ENCODE peak calls at places on chromosomes 4 and X, in six cellular contexts. One of them, this sample, is unnamed.

GRCh38 chrX:15600745-15601144 is at the start of gene ACE2:
- DNase-seq in brain microvascular endothelial cell: no peak
- DNase-seq in CD4-positive, alpha-beta memory T cell: no peak
- DNase-seq in mucosa of descending colon: no peak
- DNase-seq in pancreas: no peak
- DNase-seq in fibroblast of lung: no peak
- DNase-seq in this sample: no peak

GRCh38 chr4:94880976-94881375 is 123.2 kb downstream of the BMPR1B start:
- DNase-seq in fibroblast of lung: peak
- DNase-seq in brain microvascular endothelial cell: no peak
- DNase-seq in CD4-positive, alpha-beta memory T cell: no peak
- DNase-seq in mucosa of descending colon: no peak
- DNase-seq in pancreas: no peak
- DNase-seq in this sample: peak

GRCh38 chrX:24341795-24342194 is 18.6 kb upstream of the SUPT20HL1 start:
- DNase-seq in pancreas: no peak
- DNase-seq in fibroblast of lung: no peak
- DNase-seq in mucosa of descending colon: no peak
- DNase-seq in brain microvascular endothelial cell: peak
- DNase-seq in CD4-positive, alpha-beta memory T cell: no peak
- DNase-seq in this sample: peak

GRCh38 chr4:8379771-8380170 is 60.8 kb downstream of the ACOX3 start:
- DNase-seq in mucosa of descending colon: no peak
- DNase-seq in pancreas: no peak
- DNase-seq in fibroblast of lung: no peak
- DNase-seq in CD4-positive, alpha-beta memory T cell: no peak
- DNase-seq in brain microvascular endothelial cell: no peak
- DNase-seq in this sample: no peak

GRCh38 chr4:84877051-84877833 is 89.2 kb downstream of the WDFY3 start:
- DNase-seq in pancreas: no peak
- DNase-seq in mucosa of descending colon: no peak
- DNase-seq in brain microvascular endothelial cell: peak
- DNase-seq in CD4-positive, alpha-beta memory T cell: no peak
- DNase-seq in fibroblast of lung: no peak
- DNase-seq in this sample: peak

GRCh38 chr4:111991163-111991562 is 154.1 kb upstream of the FAM241A start:
- DNase-seq in fibroblast of lung: no peak
- DNase-seq in mucosa of descending colon: no peak
- DNase-seq in pancreas: no peak
- DNase-seq in brain microvascular endothelial cell: no peak
- DNase-seq in CD4-positive, alpha-beta memory T cell: no peak
- DNase-seq in this sample: no peak

GRCh38 chrX:3052864-3053263 is 11.6 kb downstream of the ARSF start:
- DNase-seq in fibroblast of lung: no peak
- DNase-seq in brain microvascular endothelial cell: no peak
- DNase-seq in mucosa of descending colon: no peak
- DNase-seq in pancreas: no peak
- DNase-seq in CD4-positive, alpha-beta memory T cell: no peak
- DNase-seq in this sample: no peak

GRCh38 chr4:5784960-5785611 is 74.1 kb downstream of the EVC start:
- DNase-seq in mucosa of descending colon: no peak
- DNase-seq in fibroblast of lung: no peak
- DNase-seq in brain microvascular endothelial cell: no peak
- DNase-seq in CD4-positive, alpha-beta memory T cell: no peak
- DNase-seq in pancreas: no peak
- DNase-seq in this sample: no peak

GRCh38 chrX:153934473-153935325 is at the start of gene NAA10:
- DNase-seq in mucosa of descending colon: peak
- DNase-seq in fibroblast of lung: peak
- DNase-seq in brain microvascular endothelial cell: no peak
- DNase-seq in pancreas: peak
- DNase-seq in CD4-positive, alpha-beta memory T cell: peak
- DNase-seq in this sample: peak

GRCh38 chr4:105710012-105710600 is 1.5 kb downstream of the GSTCD start:
- DNase-seq in fibroblast of lung: no peak
- DNase-seq in mucosa of descending colon: no peak
- DNase-seq in pancreas: no peak
- DNase-seq in CD4-positive, alpha-beta memory T cell: no peak
- DNase-seq in brain microvascular endothelial cell: no peak
- DNase-seq in this sample: no peak

GRCh38 chr4:52051615-52052474 is 741 bp downstream of the SPATA18 start:
- DNase-seq in CD4-positive, alpha-beta memory T cell: no peak
- DNase-seq in pancreas: peak
- DNase-seq in fibroblast of lung: peak
- DNase-seq in mucosa of descending colon: peak
- DNase-seq in brain microvascular endothelial cell: peak
- DNase-seq in this sample: peak

GRCh38 chrX:143319526-143319925 is 197.7 kb downstream of the SPANXN3 start:
- DNase-seq in pancreas: no peak
- DNase-seq in mucosa of descending colon: no peak
- DNase-seq in brain microvascular endothelial cell: no peak
- DNase-seq in CD4-positive, alpha-beta memory T cell: no peak
- DNase-seq in fibroblast of lung: no peak
- DNase-seq in this sample: no peak

GRCh38 chr4:33493231-33493630 is 2751.1 kb downstream of the ARAP2 start:
- DNase-seq in brain microvascular endothelial cell: no peak
- DNase-seq in fibroblast of lung: no peak
- DNase-seq in pancreas: no peak
- DNase-seq in CD4-positive, alpha-beta memory T cell: no peak
- DNase-seq in mucosa of descending colon: no peak
- DNase-seq in this sample: no peak

GRCh38 chrX:24184018-24184417 is 34.5 kb downstream of the ZFX start:
- DNase-seq in mucosa of descending colon: no peak
- DNase-seq in pancreas: no peak
- DNase-seq in fibroblast of lung: peak
- DNase-seq in CD4-positive, alpha-beta memory T cell: no peak
- DNase-seq in brain microvascular endothelial cell: no peak
- DNase-seq in this sample: no peak

GRCh38 chrX:72572248-72573157 is at the start of gene HDAC8:
- DNase-seq in brain microvascular endothelial cell: peak
- DNase-seq in pancreas: peak
- DNase-seq in mucosa of descending colon: peak
- DNase-seq in fibroblast of lung: peak
- DNase-seq in CD4-positive, alpha-beta memory T cell: peak
- DNase-seq in this sample: peak

GRCh38 chrX:72272868-72273267 is 4.2 kb downstream of the RPS4X start:
- DNase-seq in mucosa of descending colon: no peak
- DNase-seq in fibroblast of lung: no peak
- DNase-seq in brain microvascular endothelial cell: peak
- DNase-seq in pancreas: no peak
- DNase-seq in CD4-positive, alpha-beta memory T cell: no peak
- DNase-seq in this sample: peak

GRCh38 chr4:5199142-5199541 is 147.9 kb downstream of the STK32B start:
- DNase-seq in pancreas: no peak
- DNase-seq in fibroblast of lung: no peak
- DNase-seq in mucosa of descending colon: no peak
- DNase-seq in CD4-positive, alpha-beta memory T cell: no peak
- DNase-seq in brain microvascular endothelial cell: no peak
- DNase-seq in this sample: no peak

GRCh38 chr4:70994069-70994366 is 569 bp downstream of the DCK start:
- DNase-seq in CD4-positive, alpha-beta memory T cell: no peak
- DNase-seq in mucosa of descending colon: no peak
- DNase-seq in brain microvascular endothelial cell: no peak
- DNase-seq in fibroblast of lung: no peak
- DNase-seq in pancreas: no peak
- DNase-seq in this sample: no peak

GRCh38 chr4:164956766-164957643 is 20.5 kb downstream of the TRIM61 start:
- DNase-seq in CD4-positive, alpha-beta memory T cell: peak
- DNase-seq in mucosa of descending colon: peak
- DNase-seq in pancreas: peak
- DNase-seq in brain microvascular endothelial cell: peak
- DNase-seq in fibroblast of lung: peak
- DNase-seq in this sample: peak

GRCh38 chrX:2650037-2650436 is 41.1 kb upstream of the CD99 start:
- DNase-seq in mucosa of descending colon: no peak
- DNase-seq in fibroblast of lung: no peak
- DNase-seq in pancreas: no peak
- DNase-seq in CD4-positive, alpha-beta memory T cell: no peak
- DNase-seq in brain microvascular endothelial cell: no peak
- DNase-seq in this sample: no peak

GRCh38 chr4:169179609-169180526 is 90.9 kb downstream of the SH3RF1 start:
- DNase-seq in fibroblast of lung: peak
- DNase-seq in mucosa of descending colon: no peak
- DNase-seq in brain microvascular endothelial cell: no peak
- DNase-seq in CD4-positive, alpha-beta memory T cell: no peak
- DNase-seq in pancreas: no peak
- DNase-seq in this sample: peak

GRCh38 chr4:124711469-124712416 is 789 bp downstream of the ANKRD50 start:
- DNase-seq in fibroblast of lung: peak
- DNase-seq in mucosa of descending colon: peak
- DNase-seq in pancreas: peak
- DNase-seq in CD4-positive, alpha-beta memory T cell: no peak
- DNase-seq in brain microvascular endothelial cell: peak
- DNase-seq in this sample: peak

GRCh38 chr4:150234246-150234645 is 156.0 kb downstream of the DCLK2 start:
- DNase-seq in brain microvascular endothelial cell: no peak
- DNase-seq in fibroblast of lung: peak
- DNase-seq in pancreas: no peak
- DNase-seq in CD4-positive, alpha-beta memory T cell: no peak
- DNase-seq in mucosa of descending colon: no peak
- DNase-seq in this sample: peak

GRCh38 chrX:132744470-132744869 is 214.0 kb downstream of the HS6ST2 start:
- DNase-seq in brain microvascular endothelial cell: no peak
- DNase-seq in fibroblast of lung: no peak
- DNase-seq in pancreas: no peak
- DNase-seq in mucosa of descending colon: no peak
- DNase-seq in CD4-positive, alpha-beta memory T cell: no peak
- DNase-seq in this sample: no peak

GRCh38 chrX:132745593-132745992 is 212.8 kb downstream of the HS6ST2 start:
- DNase-seq in pancreas: no peak
- DNase-seq in brain microvascular endothelial cell: no peak
- DNase-seq in mucosa of descending colon: no peak
- DNase-seq in fibroblast of lung: no peak
- DNase-seq in CD4-positive, alpha-beta memory T cell: no peak
- DNase-seq in this sample: no peak

GRCh38 chrX:132740316-132741123 is 217.9 kb downstream of the HS6ST2 start:
- DNase-seq in fibroblast of lung: peak
- DNase-seq in mucosa of descending colon: no peak
- DNase-seq in brain microvascular endothelial cell: no peak
- DNase-seq in pancreas: no peak
- DNase-seq in CD4-positive, alpha-beta memory T cell: no peak
- DNase-seq in this sample: no peak

GRCh38 chrX:132741706-132742105 is 216.7 kb downstream of the HS6ST2 start:
- DNase-seq in pancreas: no peak
- DNase-seq in brain microvascular endothelial cell: no peak
- DNase-seq in fibroblast of lung: peak
- DNase-seq in CD4-positive, alpha-beta memory T cell: no peak
- DNase-seq in mucosa of descending colon: no peak
- DNase-seq in this sample: no peak

DNA sequence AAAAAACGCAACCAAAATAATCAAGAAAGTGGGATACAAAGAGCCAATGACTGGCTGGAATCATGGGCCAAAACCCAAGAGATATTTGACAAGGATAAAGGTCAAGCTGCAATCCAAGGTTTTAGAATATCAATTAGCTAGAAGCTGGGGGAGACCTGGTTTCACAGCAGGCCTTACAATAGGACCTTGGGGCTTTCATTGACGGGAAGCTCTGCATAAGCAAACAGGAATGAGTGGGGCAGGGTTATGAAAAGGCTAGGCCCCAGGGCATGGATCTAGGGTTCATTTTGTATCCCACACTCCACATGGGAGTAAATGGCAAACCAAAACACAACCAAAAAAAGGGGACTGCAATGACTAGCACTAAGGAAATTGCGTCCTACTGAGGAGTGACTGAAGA is 215.3 kb downstream of the HS6ST2 start:
- DNase-seq in fibroblast of lung: no peak
- DNase-seq in CD4-positive, alpha-beta memory T cell: no peak
- DNase-seq in brain microvascular endothelial cell: no peak
- DNase-seq in mucosa of descending colon: no peak
- DNase-seq in pancreas: no peak
- DNase-seq in this sample: no peak
- H3K4me3 ChIP-seq in fibroblast of lung: no peak
- H3K4me3 ChIP-seq in CD4-positive, alpha-beta memory T cell: no peak
- H3K4me3 ChIP-seq in brain microvascular endothelial cell: no peak
- H3K4me3 ChIP-seq in mucosa of descending colon: no peak
- H3K4me3 ChIP-seq in pancreas: no peak
- H3K4me3 ChIP-seq in this sample: no peak

GRCh38 chr4:11098461-11098860 is 330.2 kb downstream of the HS3ST1 start:
- DNase-seq in brain microvascular endothelial cell: no peak
- DNase-seq in CD4-positive, alpha-beta memory T cell: no peak
- DNase-seq in pancreas: no peak
- DNase-seq in fibroblast of lung: no peak
- DNase-seq in mucosa of descending colon: no peak
- DNase-seq in this sample: no peak
- H3K4me3 ChIP-seq in brain microvascular endothelial cell: no peak
- H3K4me3 ChIP-seq in CD4-positive, alpha-beta memory T cell: no peak
- H3K4me3 ChIP-seq in pancreas: no peak
- H3K4me3 ChIP-seq in fibroblast of lung: no peak
- H3K4me3 ChIP-seq in mucosa of descending colon: no peak
- H3K4me3 ChIP-seq in this sample: no peak

DNA sequence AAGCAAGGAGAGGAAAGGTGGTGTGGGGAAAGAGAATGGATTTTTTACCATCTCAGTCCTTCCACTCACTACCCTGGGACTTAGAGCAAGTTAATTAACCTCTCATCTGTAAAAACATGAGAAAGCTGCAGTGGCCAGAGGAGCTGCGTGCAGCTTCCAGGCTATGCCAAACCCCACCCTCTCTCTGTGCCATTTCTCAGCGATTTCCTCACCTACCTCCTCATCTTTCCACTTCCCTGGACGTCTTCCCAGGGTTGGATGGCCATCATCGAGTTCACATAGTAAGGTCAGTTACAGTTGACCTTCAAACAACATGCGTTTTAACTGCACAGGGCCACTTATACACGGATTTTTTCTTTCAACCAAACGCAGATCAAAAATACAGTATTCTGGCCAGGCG is 64.3 kb downstream of the SMIM20 start:
- DNase-seq in CD4-positive, alpha-beta memory T cell: no peak
- DNase-seq in pancreas: no peak
- DNase-seq in mucosa of descending colon: no peak
- DNase-seq in fibroblast of lung: peak
- DNase-seq in brain microvascular endothelial cell: no peak
- DNase-seq in this sample: no peak
- H3K4me3 ChIP-seq in CD4-positive, alpha-beta memory T cell: no peak
- H3K4me3 ChIP-seq in pancreas: no peak
- H3K4me3 ChIP-seq in mucosa of descending colon: no peak
- H3K4me3 ChIP-seq in fibroblast of lung: no peak
- H3K4me3 ChIP-seq in brain microvascular endothelial cell: no peak
- H3K4me3 ChIP-seq in this sample: no peak

GRCh38 chrX:134545524-134545923 is 85.6 kb downstream of the HPRT1 start:
- DNase-seq in fibroblast of lung: no peak
- DNase-seq in mucosa of descending colon: no peak
- DNase-seq in CD4-positive, alpha-beta memory T cell: no peak
- DNase-seq in pancreas: peak
- DNase-seq in brain microvascular endothelial cell: no peak
- DNase-seq in this sample: no peak

GRCh38 chrX:134544614-134545255 is 84.8 kb downstream of the HPRT1 start:
- DNase-seq in fibroblast of lung: no peak
- DNase-seq in CD4-positive, alpha-beta memory T cell: no peak
- DNase-seq in pancreas: peak
- DNase-seq in mucosa of descending colon: peak
- DNase-seq in brain microvascular endothelial cell: no peak
- DNase-seq in this sample: no peak

GRCh38 chrX:134543201-134543797 is 83.3 kb downstream of the HPRT1 start:
- DNase-seq in pancreas: no peak
- DNase-seq in brain microvascular endothelial cell: no peak
- DNase-seq in CD4-positive, alpha-beta memory T cell: no peak
- DNase-seq in mucosa of descending colon: no peak
- DNase-seq in fibroblast of lung: peak
- DNase-seq in this sample: peak

GRCh38 chrX:134542485-134542884 is 82.5 kb downstream of the HPRT1 start:
- DNase-seq in CD4-positive, alpha-beta memory T cell: no peak
- DNase-seq in fibroblast of lung: peak
- DNase-seq in mucosa of descending colon: no peak
- DNase-seq in brain microvascular endothelial cell: no peak
- DNase-seq in pancreas: no peak
- DNase-seq in this sample: peak

GRCh38 chrX:134544189-134544588 is 84.2 kb downstream of the HPRT1 start:
- DNase-seq in fibroblast of lung: no peak
- DNase-seq in brain microvascular endothelial cell: no peak
- DNase-seq in pancreas: no peak
- DNase-seq in mucosa of descending colon: no peak
- DNase-seq in CD4-positive, alpha-beta memory T cell: no peak
- DNase-seq in this sample: no peak
- H3K4me3 ChIP-seq in fibroblast of lung: no peak
- H3K4me3 ChIP-seq in brain microvascular endothelial cell: peak
- H3K4me3 ChIP-seq in pancreas: no peak
- H3K4me3 ChIP-seq in mucosa of descending colon: no peak
- H3K4me3 ChIP-seq in CD4-positive, alpha-beta memory T cell: no peak
- H3K4me3 ChIP-seq in this sample: no peak